ENCODE peak calls at places on chromosomes 7 and 10, in nine cellular contexts. One of them, this sample, is unnamed.

GRCh38 chr10:68334672-68335467 is 2.1 kb upstream of the PBLD start:
- DNase-seq in epithelial cell of esophagus: no peak
- DNase-seq in activated CD8-positive, alpha-beta T cell treated with anti-CD3 and anti-CD28 coated beads for 36 hours: no peak
- DNase-seq in left ventricle myocardium inferior: no peak
- DNase-seq in neural progenitor cell: no peak
- DNase-seq in keratinocyte: no peak
- DNase-seq in cardiac fibroblast: no peak
- DNase-seq in GM10248: no peak
- DNase-seq in body of pancreas: no peak
- DNase-seq in this sample: no peak

GRCh38 chr10:103079100-103079499 is 114.0 kb downstream of the NT5C2 start:
- DNase-seq in keratinocyte: no peak
- DNase-seq in epithelial cell of esophagus: no peak
- DNase-seq in body of pancreas: no peak
- DNase-seq in activated CD8-positive, alpha-beta T cell treated with anti-CD3 and anti-CD28 coated beads for 36 hours: no peak
- DNase-seq in cardiac fibroblast: no peak
- DNase-seq in left ventricle myocardium inferior: no peak
- DNase-seq in neural progenitor cell: no peak
- DNase-seq in GM10248: no peak
- DNase-seq in this sample: no peak

GRCh38 chr7:150756858-150757257 is 19.6 kb downstream of the GIMAP5 start:
- DNase-seq in left ventricle myocardium inferior: no peak
- DNase-seq in neural progenitor cell: peak; percentile 36
- DNase-seq in GM10248: peak; percentile 40
- DNase-seq in epithelial cell of esophagus: peak; percentile 34
- DNase-seq in body of pancreas: no peak
- DNase-seq in cardiac fibroblast: peak; percentile 7
- DNase-seq in activated CD8-positive, alpha-beta T cell treated with anti-CD3 and anti-CD28 coated beads for 36 hours: no peak
- DNase-seq in keratinocyte: no peak
- DNase-seq in this sample: peak; percentile 52

GRCh38 chr10:63363951-63364350 is 101.8 kb downstream of the JMJD1C start:
- DNase-seq in left ventricle myocardium inferior: no peak
- DNase-seq in neural progenitor cell: no peak
- DNase-seq in GM10248: no peak
- DNase-seq in cardiac fibroblast: no peak
- DNase-seq in body of pancreas: no peak
- DNase-seq in epithelial cell of esophagus: no peak
- DNase-seq in activated CD8-positive, alpha-beta T cell treated with anti-CD3 and anti-CD28 coated beads for 36 hours: no peak
- DNase-seq in keratinocyte: no peak
- DNase-seq in this sample: no peak

GRCh38 chr7:14836571-14837189 is 65.9 kb downstream of the DGKB start:
- DNase-seq in epithelial cell of esophagus: peak; percentile 83
- DNase-seq in GM10248: no peak
- DNase-seq in cardiac fibroblast: peak; percentile 79
- DNase-seq in neural progenitor cell: peak; percentile 84
- DNase-seq in activated CD8-positive, alpha-beta T cell treated with anti-CD3 and anti-CD28 coated beads for 36 hours: no peak
- DNase-seq in left ventricle myocardium inferior: peak; percentile 43
- DNase-seq in body of pancreas: peak; percentile 48
- DNase-seq in keratinocyte: no peak
- DNase-seq in this sample: no peak

GRCh38 chr10:89466599-89467035 is 52.2 kb downstream of the IFIT5 start:
- DNase-seq in epithelial cell of esophagus: peak; percentile 78
- DNase-seq in keratinocyte: peak; percentile 89
- DNase-seq in GM10248: no peak
- DNase-seq in cardiac fibroblast: peak; percentile 66
- DNase-seq in left ventricle myocardium inferior: no peak
- DNase-seq in neural progenitor cell: peak; percentile 31
- DNase-seq in activated CD8-positive, alpha-beta T cell treated with anti-CD3 and anti-CD28 coated beads for 36 hours: no peak
- DNase-seq in body of pancreas: peak; percentile 39
- DNase-seq in this sample: peak; percentile 10

GRCh38 chr10:72691470-72692056 is 380 bp upstream of the MCU start:
- DNase-seq in cardiac fibroblast: no peak
- DNase-seq in left ventricle myocardium inferior: no peak
- DNase-seq in neural progenitor cell: no peak
- DNase-seq in body of pancreas: no peak
- DNase-seq in keratinocyte: peak; percentile 66
- DNase-seq in epithelial cell of esophagus: no peak
- DNase-seq in activated CD8-positive, alpha-beta T cell treated with anti-CD3 and anti-CD28 coated beads for 36 hours: no peak
- DNase-seq in GM10248: no peak
- DNase-seq in this sample: no peak

GRCh38 chr7:35596061-35596460 is 98.9 kb downstream of the HERPUD2 start:
- DNase-seq in GM10248: no peak
- DNase-seq in keratinocyte: no peak
- DNase-seq in epithelial cell of esophagus: peak; percentile 2
- DNase-seq in activated CD8-positive, alpha-beta T cell treated with anti-CD3 and anti-CD28 coated beads for 36 hours: no peak
- DNase-seq in cardiac fibroblast: peak; percentile 55
- DNase-seq in body of pancreas: no peak
- DNase-seq in left ventricle myocardium inferior: no peak
- DNase-seq in neural progenitor cell: no peak
- DNase-seq in this sample: no peak

DNA sequence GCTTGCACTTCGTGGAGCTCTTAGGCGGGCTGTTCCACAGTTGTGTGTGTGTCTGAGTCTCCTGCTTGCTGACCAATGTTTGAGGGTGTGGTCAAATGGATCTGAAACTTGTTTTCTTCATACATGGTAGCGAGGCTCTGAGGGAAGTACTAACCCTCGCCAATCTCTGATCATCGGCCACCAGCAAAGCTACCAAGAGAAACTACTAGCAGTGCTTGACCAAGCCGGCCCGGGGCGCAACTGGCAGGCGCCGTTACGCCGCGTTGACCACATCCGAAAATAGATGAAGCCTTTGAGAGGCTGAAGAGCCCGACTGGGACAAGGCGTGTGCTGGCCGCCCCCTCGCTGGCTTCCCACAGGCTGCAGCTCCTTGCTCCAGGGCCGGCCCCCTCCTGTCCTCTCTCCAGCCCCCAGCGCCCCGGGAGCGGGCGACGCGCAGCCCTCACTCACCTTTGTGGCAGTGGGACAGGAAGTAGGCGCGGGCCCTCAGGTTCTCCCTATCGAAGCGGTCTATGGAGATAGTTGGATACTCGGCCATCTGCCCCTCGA is 370 bp downstream of the DCLRE1C start:
- DNase-seq in neural progenitor cell: peak; percentile 66
- DNase-seq in epithelial cell of esophagus: peak; percentile 51
- DNase-seq in activated CD8-positive, alpha-beta T cell treated with anti-CD3 and anti-CD28 coated beads for 36 hours: no peak
- DNase-seq in left ventricle myocardium inferior: peak; percentile 50
- DNase-seq in cardiac fibroblast: peak; percentile 70
- DNase-seq in GM10248: peak; percentile 42
- DNase-seq in body of pancreas: peak; percentile 41
- DNase-seq in keratinocyte: no peak
- DNase-seq in this sample: peak; percentile 41
- TF ChIP-seq CTCF in neural progenitor cell: no peak
- TF ChIP-seq CTCF in epithelial cell of esophagus: no peak
- TF ChIP-seq CTCF in activated CD8-positive, alpha-beta T cell treated with anti-CD3 and anti-CD28 coated beads for 36 hours: no peak
- TF ChIP-seq CTCF in left ventricle myocardium inferior: peak; percentile 3
- TF ChIP-seq CTCF in cardiac fibroblast: no peak
- TF ChIP-seq CTCF in GM10248: no peak
- TF ChIP-seq CTCF in body of pancreas: no peak
- TF ChIP-seq CTCF in keratinocyte: no peak
- TF ChIP-seq CTCF in this sample: no peak

GRCh38 chr7:2004841-2005351 is 227.8 kb downstream of the MAD1L1 start:
- DNase-seq in epithelial cell of esophagus: no peak
- DNase-seq in left ventricle myocardium inferior: peak; percentile 12
- DNase-seq in keratinocyte: no peak
- DNase-seq in GM10248: no peak
- DNase-seq in cardiac fibroblast: no peak
- DNase-seq in neural progenitor cell: no peak
- DNase-seq in body of pancreas: no peak
- DNase-seq in activated CD8-positive, alpha-beta T cell treated with anti-CD3 and anti-CD28 coated beads for 36 hours: no peak
- DNase-seq in this sample: no peak
- TF ChIP-seq CTCF in epithelial cell of esophagus: no peak
- TF ChIP-seq CTCF in left ventricle myocardium inferior: no peak
- TF ChIP-seq CTCF in keratinocyte: no peak
- TF ChIP-seq CTCF in GM10248: no peak
- TF ChIP-seq CTCF in cardiac fibroblast: no peak
- TF ChIP-seq CTCF in neural progenitor cell: no peak
- TF ChIP-seq CTCF in body of pancreas: no peak
- TF ChIP-seq CTCF in activated CD8-positive, alpha-beta T cell treated with anti-CD3 and anti-CD28 coated beads for 36 hours: no peak
- TF ChIP-seq CTCF in this sample: no peak

GRCh38 chr7:100689230-100690135 is 4.6 kb downstream of the GIGYF1 start:
- DNase-seq in activated CD8-positive, alpha-beta T cell treated with anti-CD3 and anti-CD28 coated beads for 36 hours: no peak
- DNase-seq in epithelial cell of esophagus: no peak
- DNase-seq in cardiac fibroblast: no peak
- DNase-seq in neural progenitor cell: no peak
- DNase-seq in left ventricle myocardium inferior: peak; percentile 17
- DNase-seq in keratinocyte: no peak
- DNase-seq in GM10248: no peak
- DNase-seq in body of pancreas: no peak
- DNase-seq in this sample: peak; percentile 32
- TF ChIP-seq CTCF in activated CD8-positive, alpha-beta T cell treated with anti-CD3 and anti-CD28 coated beads for 36 hours: no peak
- TF ChIP-seq CTCF in epithelial cell of esophagus: peak; percentile 6
- TF ChIP-seq CTCF in cardiac fibroblast: no peak
- TF ChIP-seq CTCF in neural progenitor cell: no peak
- TF ChIP-seq CTCF in left ventricle myocardium inferior: no peak
- TF ChIP-seq CTCF in keratinocyte: no peak
- TF ChIP-seq CTCF in GM10248: peak; percentile 15
- TF ChIP-seq CTCF in body of pancreas: no peak
- TF ChIP-seq CTCF in this sample: no peak

GRCh38 chr10:62166331-62167154 is 102.1 kb downstream of the RTKN2 start:
- DNase-seq in cardiac fibroblast: no peak
- DNase-seq in keratinocyte: no peak
- DNase-seq in left ventricle myocardium inferior: peak; percentile 20
- DNase-seq in epithelial cell of esophagus: no peak
- DNase-seq in activated CD8-positive, alpha-beta T cell treated with anti-CD3 and anti-CD28 coated beads for 36 hours: no peak
- DNase-seq in body of pancreas: peak; percentile 4
- DNase-seq in GM10248: peak; percentile 35
- DNase-seq in neural progenitor cell: no peak
- DNase-seq in this sample: peak; percentile 27
- TF ChIP-seq CTCF in cardiac fibroblast: no peak
- TF ChIP-seq CTCF in keratinocyte: no peak
- TF ChIP-seq CTCF in left ventricle myocardium inferior: no peak
- TF ChIP-seq CTCF in epithelial cell of esophagus: no peak
- TF ChIP-seq CTCF in activated CD8-positive, alpha-beta T cell treated with anti-CD3 and anti-CD28 coated beads for 36 hours: no peak
- TF ChIP-seq CTCF in body of pancreas: no peak
- TF ChIP-seq CTCF in GM10248: no peak
- TF ChIP-seq CTCF in neural progenitor cell: no peak
- TF ChIP-seq CTCF in this sample: no peak

DNA sequence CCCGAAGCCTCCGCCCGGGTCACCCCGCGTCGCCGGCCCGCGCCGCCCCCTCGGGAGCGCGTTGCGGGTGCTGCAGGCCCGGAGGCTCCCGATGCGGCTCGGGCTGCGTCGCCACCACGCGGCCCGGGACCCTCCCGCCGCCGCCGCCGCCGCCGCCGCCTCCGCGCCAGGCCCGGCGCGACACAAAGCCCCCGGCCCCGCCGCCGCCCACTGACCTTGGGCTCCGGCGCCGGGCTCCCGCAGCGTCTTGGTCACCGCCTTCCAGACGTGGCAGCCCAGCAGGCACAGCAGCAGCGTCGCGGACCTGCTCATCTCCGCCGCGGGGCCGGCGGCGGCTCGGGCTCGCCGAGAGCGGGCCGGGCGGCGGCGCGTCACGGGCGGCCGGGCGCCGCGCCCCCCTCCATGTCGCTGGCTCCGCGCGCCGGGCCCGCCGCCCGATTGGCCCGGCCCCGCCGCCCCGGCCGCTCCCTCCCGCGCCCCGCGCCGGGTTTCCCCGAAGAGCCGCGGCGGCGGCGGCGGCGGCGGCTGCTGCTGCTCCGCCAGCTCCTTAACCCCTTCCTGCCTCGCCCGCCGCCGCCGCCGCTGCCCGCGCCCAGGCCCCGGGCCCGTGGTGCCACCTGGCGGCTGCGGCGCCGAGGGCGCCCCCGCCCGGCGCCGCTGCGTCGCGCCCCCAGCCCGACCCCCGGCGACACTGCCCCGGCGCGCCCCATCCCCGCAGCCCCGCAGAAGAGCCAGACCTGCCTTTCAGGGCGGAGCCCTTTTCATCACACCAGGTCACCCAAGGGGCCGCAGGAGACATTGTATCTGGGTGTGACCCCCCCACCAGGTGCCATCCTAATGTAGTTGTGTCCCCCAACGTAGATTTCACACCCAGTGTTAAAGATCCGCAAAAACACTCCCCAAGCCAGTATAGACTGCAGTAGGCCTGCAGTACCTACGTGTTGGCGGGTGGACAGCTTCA is at the start of gene FAM171A1:
- DNase-seq in GM10248: peak; percentile 57
- DNase-seq in body of pancreas: peak; percentile 74
- DNase-seq in epithelial cell of esophagus: peak; percentile 72
- DNase-seq in cardiac fibroblast: peak; percentile 47
- DNase-seq in activated CD8-positive, alpha-beta T cell treated with anti-CD3 and anti-CD28 coated beads for 36 hours: peak; percentile 71
- DNase-seq in left ventricle myocardium inferior: peak; percentile 56
- DNase-seq in neural progenitor cell: peak; percentile 91
- DNase-seq in keratinocyte: no peak
- DNase-seq in this sample: peak; percentile 83
- TF ChIP-seq CTCF in GM10248: peak; percentile 54
- TF ChIP-seq CTCF in body of pancreas: peak; percentile 72
- TF ChIP-seq CTCF in epithelial cell of esophagus: no peak
- TF ChIP-seq CTCF in cardiac fibroblast: peak; percentile 18
- TF ChIP-seq CTCF in activated CD8-positive, alpha-beta T cell treated with anti-CD3 and anti-CD28 coated beads for 36 hours: no peak
- TF ChIP-seq CTCF in left ventricle myocardium inferior: peak; percentile 8
- TF ChIP-seq CTCF in neural progenitor cell: peak; percentile 32
- TF ChIP-seq CTCF in keratinocyte: no peak
- TF ChIP-seq CTCF in this sample: peak; percentile 21

GRCh38 chr7:82729172-82730030 is 285.8 kb upstream of the CACNA2D1 start:
- DNase-seq in cardiac fibroblast: peak; percentile 71
- DNase-seq in epithelial cell of esophagus: peak; percentile 56
- DNase-seq in body of pancreas: peak; percentile 24
- DNase-seq in left ventricle myocardium inferior: no peak
- DNase-seq in keratinocyte: no peak
- DNase-seq in GM10248: peak; percentile 18
- DNase-seq in neural progenitor cell: peak; percentile 49
- DNase-seq in activated CD8-positive, alpha-beta T cell treated with anti-CD3 and anti-CD28 coated beads for 36 hours: no peak
- DNase-seq in this sample: peak; percentile 7
- TF ChIP-seq CTCF in cardiac fibroblast: peak; percentile 74
- TF ChIP-seq CTCF in epithelial cell of esophagus: peak; percentile 82
- TF ChIP-seq CTCF in body of pancreas: peak; percentile 56
- TF ChIP-seq CTCF in left ventricle myocardium inferior: peak; percentile 64
- TF ChIP-seq CTCF in keratinocyte: peak; percentile 69
- TF ChIP-seq CTCF in GM10248: peak; percentile 59
- TF ChIP-seq CTCF in neural progenitor cell: peak; percentile 90
- TF ChIP-seq CTCF in activated CD8-positive, alpha-beta T cell treated with anti-CD3 and anti-CD28 coated beads for 36 hours: peak; percentile 41
- TF ChIP-seq CTCF in this sample: peak; percentile 30

DNA sequence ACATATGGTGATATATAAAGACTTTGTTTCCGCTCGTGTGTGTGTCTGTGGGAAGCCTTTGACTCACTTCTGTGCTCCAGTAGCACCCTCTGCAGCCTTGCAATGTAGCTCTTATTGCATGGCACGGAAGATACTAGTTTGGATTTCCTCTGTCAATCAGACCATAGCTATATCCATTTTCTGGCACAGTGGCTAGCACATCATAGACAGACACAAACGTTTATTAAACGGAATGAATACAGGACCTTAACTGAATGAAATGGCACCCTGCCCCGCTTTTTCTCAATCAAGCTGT is 124.0 kb upstream of the PTPN20 start:
- DNase-seq in activated CD8-positive, alpha-beta T cell treated with anti-CD3 and anti-CD28 coated beads for 36 hours: peak; percentile 42
- DNase-seq in neural progenitor cell: no peak
- DNase-seq in left ventricle myocardium inferior: no peak
- DNase-seq in GM10248: peak; percentile 15
- DNase-seq in cardiac fibroblast: peak; percentile 67
- DNase-seq in keratinocyte: no peak
- DNase-seq in body of pancreas: peak; percentile 59
- DNase-seq in epithelial cell of esophagus: peak; percentile 67
- DNase-seq in this sample: peak; percentile 6
- TF ChIP-seq CTCF in activated CD8-positive, alpha-beta T cell treated with anti-CD3 and anti-CD28 coated beads for 36 hours: no peak
- TF ChIP-seq CTCF in neural progenitor cell: no peak
- TF ChIP-seq CTCF in left ventricle myocardium inferior: peak; percentile 17
- TF ChIP-seq CTCF in GM10248: peak; percentile 43
- TF ChIP-seq CTCF in cardiac fibroblast: no peak
- TF ChIP-seq CTCF in keratinocyte: peak; percentile 10
- TF ChIP-seq CTCF in body of pancreas: peak; percentile 19
- TF ChIP-seq CTCF in epithelial cell of esophagus: peak; percentile 39
- TF ChIP-seq CTCF in this sample: peak; percentile 29